ENCODE peak calls at places on chromosomes 3 and 15, in five cellular contexts. V is T-helper 1 cell; E is stimulated activated CD4-positive, alpha-beta T cell treated with anti-CD3 and anti-CD28 coated beads, Interleukin-12 subunit alpha, Interleukin-12 subunit beta, amount 100 ng/mL, for 4 hours; X is GDM1; H is pancreas. O is an unnamed sample.

GRCh38 chr3:134059680-134060560 is 30.2 kb upstream of the SLCO2A1 start:
- DNase-seq in E (no peak), H (no peak), V (no peak), X (no peak), O (no peak)

GRCh38 chr3:66439666-66440344 is 61.0 kb downstream of the LRIG1 start:
- DNase-seq in V (no peak), H (no peak), X (no peak), E (no peak), O (peak)

GRCh38 chr3:179016979-179017670 is 54.5 kb downstream of the ZMAT3 start:
- DNase-seq in E (no peak), X (no peak), V (no peak), H (no peak), O (no peak)

GRCh38 chr15:31324739-31325431 is 1.8 kb upstream of the KLF13 start:
- DNase-seq in H (no peak), V (no peak), X (no peak), E (no peak), O (no peak)

GRCh38 chr3:195751584-195751983 is 30.8 kb downstream of the MUC20 start:
- DNase-seq in E (no peak), V (no peak), X (no peak), H (no peak), O (peak)

GRCh38 chr3:108724101-108724500 is 33.1 kb downstream of the RETNLB start:
- DNase-seq in E (no peak), X (no peak), V (no peak), H (no peak), O (no peak)

GRCh38 chr3:107432013-107432515 is 54.8 kb downstream of the CCDC54 start:
- DNase-seq in X (no peak), E (no peak), V (no peak), H (no peak), O (no peak)

GRCh38 chr3:48826451-48826850 is 21.2 kb downstream of the PRKAR2A start:
- DNase-seq in H (no peak), X (no peak), E (no peak), V (no peak), O (no peak)

GRCh38 chr15:82810061-82810862 is 834 bp downstream of the WHAMM start:
- DNase-seq in X (peak), E (no peak), H (peak), V (peak), O (no peak)

GRCh38 chr15:77569647-77570186 is 63.0 kb downstream of the LINGO1 start:
- DNase-seq in V (no peak), X (no peak), H (no peak), E (no peak), O (no peak)

GRCh38 chr3:177746259-177747021 is 549.2 kb upstream of the TBL1XR1 start:
- DNase-seq in V (no peak), X (no peak), H (no peak), E (no peak), O (no peak)